ENCODE peak calls at places on chromosome 5, in eight cellular contexts. One of them, this sample, is unnamed.

GRCh38 chr5:150625831-150626746 is 14.4 kb upstream of the SYNPO start:
- DNase-seq in DND-41: no peak
- DNase-seq in breast epithelium: no peak
- DNase-seq in hepatocyte: no peak
- DNase-seq in CD4-positive, alpha-beta memory T cell: no peak
- DNase-seq in psoas muscle: no peak
- DNase-seq in sigmoid colon: no peak
- DNase-seq in fibroblast of lung: no peak
- DNase-seq in this sample: no peak

GRCh38 chr5:29899583-29899982 is 1293.9 kb upstream of the CDH6 start:
- DNase-seq in DND-41: no peak
- DNase-seq in breast epithelium: no peak
- DNase-seq in hepatocyte: peak; percentile 73
- DNase-seq in CD4-positive, alpha-beta memory T cell: no peak
- DNase-seq in psoas muscle: no peak
- DNase-seq in sigmoid colon: no peak
- DNase-seq in fibroblast of lung: no peak
- DNase-seq in this sample: no peak

GRCh38 chr5:123881791-123882244 is 369.8 kb downstream of the CSNK1G3 start:
- DNase-seq in DND-41: no peak
- DNase-seq in breast epithelium: no peak
- DNase-seq in hepatocyte: no peak
- DNase-seq in CD4-positive, alpha-beta memory T cell: no peak
- DNase-seq in psoas muscle: no peak
- DNase-seq in sigmoid colon: no peak
- DNase-seq in fibroblast of lung: peak; percentile 81
- DNase-seq in this sample: no peak

GRCh38 chr5:78417026-78417425 is 56.6 kb downstream of the SCAMP1 start:
- DNase-seq in DND-41: no peak
- DNase-seq in breast epithelium: no peak
- DNase-seq in hepatocyte: no peak
- DNase-seq in CD4-positive, alpha-beta memory T cell: no peak
- DNase-seq in psoas muscle: no peak
- DNase-seq in sigmoid colon: no peak
- DNase-seq in fibroblast of lung: no peak
- DNase-seq in this sample: no peak

GRCh38 chr5:13763719-13764118 is 180.8 kb downstream of the DNAH5 start:
- DNase-seq in DND-41: no peak
- DNase-seq in breast epithelium: no peak
- DNase-seq in hepatocyte: no peak
- DNase-seq in CD4-positive, alpha-beta memory T cell: no peak
- DNase-seq in psoas muscle: no peak
- DNase-seq in sigmoid colon: no peak
- DNase-seq in fibroblast of lung: no peak
- DNase-seq in this sample: no peak

GRCh38 chr5:168227973-168228615 is 63.4 kb upstream of the WWC1 start:
- DNase-seq in DND-41: no peak
- DNase-seq in breast epithelium: no peak
- DNase-seq in hepatocyte: no peak
- DNase-seq in CD4-positive, alpha-beta memory T cell: peak; percentile 56
- DNase-seq in psoas muscle: no peak
- DNase-seq in sigmoid colon: no peak
- DNase-seq in fibroblast of lung: peak; percentile 27
- DNase-seq in this sample: no peak

GRCh38 chr5:149268928-149269557 is 2.6 kb upstream of the AFAP1L1 start:
- DNase-seq in DND-41: no peak
- DNase-seq in breast epithelium: no peak
- DNase-seq in hepatocyte: peak; percentile 75
- DNase-seq in CD4-positive, alpha-beta memory T cell: peak; percentile 42
- DNase-seq in psoas muscle: no peak
- DNase-seq in sigmoid colon: no peak
- DNase-seq in fibroblast of lung: peak; percentile 81
- DNase-seq in this sample: peak; percentile 58

GRCh38 chr5:101306391-101307137 is 403.5 kb upstream of the ST8SIA4 start:
- DNase-seq in DND-41: no peak
- DNase-seq in breast epithelium: no peak
- DNase-seq in hepatocyte: no peak
- DNase-seq in CD4-positive, alpha-beta memory T cell: no peak
- DNase-seq in psoas muscle: no peak
- DNase-seq in sigmoid colon: no peak
- DNase-seq in fibroblast of lung: peak; percentile 3
- DNase-seq in this sample: no peak

DNA sequence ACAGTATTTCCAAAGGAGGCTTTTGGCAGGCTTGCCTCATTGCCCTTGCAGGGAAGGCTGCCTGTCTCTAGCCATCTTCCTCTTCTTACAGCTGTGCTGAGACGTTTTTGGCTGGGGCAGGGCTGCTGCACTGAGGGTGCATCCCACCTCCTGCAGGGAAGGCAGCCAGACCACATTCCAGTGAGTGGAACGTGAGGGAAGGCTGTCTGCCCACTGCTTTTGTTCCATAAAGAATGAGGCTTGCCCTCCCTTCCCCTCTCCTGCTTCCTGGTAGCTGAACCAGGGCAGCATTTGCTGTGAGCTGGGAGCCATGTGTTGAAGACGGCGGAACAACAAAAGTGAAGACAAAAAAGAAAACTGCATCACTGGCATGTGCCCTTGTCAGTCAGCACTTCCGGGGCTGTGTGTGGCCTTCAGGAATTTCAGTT is 16.8 kb downstream of the MGAT1 start:
- DNase-seq in DND-41: no peak
- DNase-seq in breast epithelium: peak; percentile 74
- DNase-seq in hepatocyte: peak; percentile 66
- DNase-seq in CD4-positive, alpha-beta memory T cell: no peak
- DNase-seq in psoas muscle: peak; percentile 42
- DNase-seq in sigmoid colon: no peak
- DNase-seq in fibroblast of lung: peak; percentile 44
- DNase-seq in this sample: no peak
- H3K4me1 ChIP-seq in DND-41: no peaks in the 10 kb centered on the region
- H3K4me1 ChIP-seq in breast epithelium: peaks cover 20% of the 10 kb centered on the region
- H3K4me1 ChIP-seq in hepatocyte: peaks cover 27% of the 10 kb centered on the region
- H3K4me1 ChIP-seq in CD4-positive, alpha-beta memory T cell: peaks cover 8% of the 10 kb centered on the region
- H3K4me1 ChIP-seq in psoas muscle: peaks cover 20% of the 10 kb centered on the region
- H3K4me1 ChIP-seq in sigmoid colon: peaks cover 34% of the 10 kb centered on the region
- H3K4me1 ChIP-seq in fibroblast of lung: peaks cover 31% of the 10 kb centered on the region
- H3K4me1 ChIP-seq in this sample: no peaks in the 10 kb centered on the region

DNA sequence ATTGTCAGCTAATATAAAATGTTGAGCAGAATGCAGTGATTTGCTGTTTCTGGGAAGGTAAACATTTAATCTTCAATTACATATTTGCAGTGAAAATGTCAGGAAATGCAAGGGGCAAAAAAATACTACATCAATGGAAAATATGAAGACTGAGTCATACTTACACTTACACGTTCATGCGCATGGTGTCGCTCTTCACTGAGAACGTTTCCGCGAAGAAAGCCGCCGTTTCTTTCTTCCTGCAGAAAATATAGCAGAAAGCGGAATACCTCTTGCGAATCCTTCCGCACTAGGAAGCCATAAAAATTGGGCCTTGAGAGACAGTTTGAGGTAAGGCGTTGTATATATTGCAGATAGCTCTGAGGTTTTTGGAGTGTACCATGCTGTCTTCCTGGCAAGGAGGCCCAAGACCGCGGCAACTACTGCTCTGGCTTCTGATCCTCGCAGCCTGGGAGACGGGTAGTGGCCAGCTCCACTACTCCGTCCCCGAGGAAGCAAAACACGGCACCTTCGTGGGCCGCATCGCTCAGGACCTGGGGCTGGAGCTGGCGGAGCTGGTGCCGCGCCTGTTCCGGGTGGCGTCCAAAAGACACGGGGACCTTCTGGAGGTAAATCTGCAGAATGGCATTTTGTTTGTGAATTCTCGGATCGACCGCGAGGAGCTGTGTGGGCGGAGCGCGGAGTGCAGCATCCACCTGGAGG is at the start of gene PCDHA13:
- DNase-seq in DND-41: no peak
- DNase-seq in breast epithelium: no peak
- DNase-seq in hepatocyte: peak; percentile 48
- DNase-seq in CD4-positive, alpha-beta memory T cell: no peak
- DNase-seq in psoas muscle: no peak
- DNase-seq in sigmoid colon: no peak
- DNase-seq in fibroblast of lung: no peak
- DNase-seq in this sample: no peak
- H3K4me3 ChIP-seq in DND-41: no peak within 1 kb of the TSS
- H3K4me3 ChIP-seq in breast epithelium: peak within 1 kb of the TSS; percentile 50
- H3K4me3 ChIP-seq in hepatocyte: no peak within 1 kb of the TSS
- H3K4me3 ChIP-seq in CD4-positive, alpha-beta memory T cell: no peak within 1 kb of the TSS
- H3K4me3 ChIP-seq in psoas muscle: no peak within 1 kb of the TSS
- H3K4me3 ChIP-seq in sigmoid colon: no peak within 1 kb of the TSS
- H3K4me3 ChIP-seq in fibroblast of lung: no peak within 1 kb of the TSS
- H3K4me3 ChIP-seq in this sample: no peak within 1 kb of the TSS

GRCh38 chr5:2750758-2751464 is 566 bp downstream of the IRX2 start:
- DNase-seq in DND-41: no peak
- DNase-seq in breast epithelium: no peak
- DNase-seq in hepatocyte: peak; percentile 68
- DNase-seq in CD4-positive, alpha-beta memory T cell: no peak
- DNase-seq in psoas muscle: no peak
- DNase-seq in sigmoid colon: no peak
- DNase-seq in fibroblast of lung: no peak
- DNase-seq in this sample: no peak

GRCh38 chr5:2748180-2748840 is 3.2 kb downstream of the IRX2 start:
- DNase-seq in DND-41: no peak
- DNase-seq in breast epithelium: no peak
- DNase-seq in hepatocyte: no peak
- DNase-seq in CD4-positive, alpha-beta memory T cell: no peak
- DNase-seq in psoas muscle: no peak
- DNase-seq in sigmoid colon: no peak
- DNase-seq in fibroblast of lung: no peak
- DNase-seq in this sample: no peak

GRCh38 chr5:2748841-2749513 is 2.5 kb downstream of the IRX2 start:
- DNase-seq in DND-41: no peak
- DNase-seq in breast epithelium: no peak
- DNase-seq in hepatocyte: no peak
- DNase-seq in CD4-positive, alpha-beta memory T cell: no peak
- DNase-seq in psoas muscle: no peak
- DNase-seq in sigmoid colon: no peak
- DNase-seq in fibroblast of lung: no peak
- DNase-seq in this sample: no peak

GRCh38 chr5:2750026-2750757 is 1.3 kb downstream of the IRX2 start:
- DNase-seq in DND-41: no peak
- DNase-seq in breast epithelium: no peak
- DNase-seq in hepatocyte: peak; percentile 45
- DNase-seq in CD4-positive, alpha-beta memory T cell: no peak
- DNase-seq in psoas muscle: no peak
- DNase-seq in sigmoid colon: no peak
- DNase-seq in fibroblast of lung: no peak
- DNase-seq in this sample: no peak

DNA sequence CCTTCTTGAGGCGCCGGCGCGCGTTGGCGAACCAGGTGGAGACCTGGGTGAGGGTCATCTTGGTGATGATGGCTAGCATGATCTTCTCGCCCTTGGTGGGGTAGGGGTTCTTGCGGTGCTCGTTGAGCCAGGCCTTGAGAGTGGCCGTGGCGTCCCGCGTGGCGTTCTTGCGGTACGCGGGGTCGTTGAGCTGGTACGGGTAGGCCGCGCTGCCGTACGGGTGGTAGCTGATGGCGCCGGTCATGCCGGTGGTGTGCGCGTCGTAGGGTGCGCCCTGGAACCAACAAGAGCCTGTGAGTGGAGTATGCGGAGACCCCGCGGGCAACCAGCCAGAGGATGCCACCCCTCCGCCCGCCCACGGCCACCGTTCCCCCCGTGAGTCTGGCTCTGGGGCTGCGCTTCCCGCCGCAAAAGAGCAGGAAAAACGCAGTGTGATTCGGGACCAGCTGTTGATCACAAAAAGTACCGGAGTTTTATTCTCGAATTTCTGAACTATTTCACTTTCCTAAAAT is 1.9 kb downstream of the IRX2 start:
- DNase-seq in DND-41: no peak
- DNase-seq in breast epithelium: no peak
- DNase-seq in hepatocyte: peak; percentile 2
- DNase-seq in CD4-positive, alpha-beta memory T cell: no peak
- DNase-seq in psoas muscle: no peak
- DNase-seq in sigmoid colon: no peak
- DNase-seq in fibroblast of lung: no peak
- DNase-seq in this sample: no peak
- H3K27me3 ChIP-seq in DND-41: no peaks in the 10 kb centered on the region
- H3K27me3 ChIP-seq in breast epithelium: no peaks in the 10 kb centered on the region
- H3K27me3 ChIP-seq in hepatocyte: peaks cover 36% of the 10 kb centered on the region
- H3K27me3 ChIP-seq in CD4-positive, alpha-beta memory T cell: no peaks in the 10 kb centered on the region
- H3K27me3 ChIP-seq in psoas muscle: peaks cover 92% of the 10 kb centered on the region
- H3K27me3 ChIP-seq in sigmoid colon: peaks cover 98% of the 10 kb centered on the region
- H3K27me3 ChIP-seq in fibroblast of lung: no peaks in the 10 kb centered on the region
- H3K27me3 ChIP-seq in this sample: peaks cover 5% of the 10 kb centered on the region

GRCh38 chr5:132498152-132498551 is 7.6 kb upstream of the IRF1 start:
- DNase-seq in DND-41: no peak
- DNase-seq in breast epithelium: peak; percentile 46
- DNase-seq in hepatocyte: peak; percentile 38
- DNase-seq in CD4-positive, alpha-beta memory T cell: no peak
- DNase-seq in psoas muscle: peak; percentile 57
- DNase-seq in sigmoid colon: peak; percentile 83
- DNase-seq in fibroblast of lung: no peak
- DNase-seq in this sample: peak; percentile 51

GRCh38 chr5:132495672-132496630 is 5.4 kb upstream of the IRF1 start:
- DNase-seq in DND-41: peak; percentile 88
- DNase-seq in breast epithelium: peak; percentile 93
- DNase-seq in hepatocyte: peak; percentile 94
- DNase-seq in CD4-positive, alpha-beta memory T cell: peak; percentile 88
- DNase-seq in psoas muscle: peak; percentile 89
- DNase-seq in sigmoid colon: peak; percentile 94
- DNase-seq in fibroblast of lung: peak; percentile 94
- DNase-seq in this sample: peak; percentile 86

GRCh38 chr5:132497488-132497997 is 7.0 kb upstream of the IRF1 start:
- DNase-seq in DND-41: no peak
- DNase-seq in breast epithelium: peak; percentile 71
- DNase-seq in hepatocyte: peak; percentile 81
- DNase-seq in CD4-positive, alpha-beta memory T cell: no peak
- DNase-seq in psoas muscle: peak; percentile 77
- DNase-seq in sigmoid colon: peak; percentile 88
- DNase-seq in fibroblast of lung: peak; percentile 90
- DNase-seq in this sample: no peak

GRCh38 chr5:132495063-132495671 is 4.6 kb upstream of the IRF1 start:
- DNase-seq in DND-41: no peak
- DNase-seq in breast epithelium: peak; percentile 16
- DNase-seq in hepatocyte: peak; percentile 3
- DNase-seq in CD4-positive, alpha-beta memory T cell: no peak
- DNase-seq in psoas muscle: no peak
- DNase-seq in sigmoid colon: peak; percentile 64
- DNase-seq in fibroblast of lung: no peak
- DNase-seq in this sample: peak; percentile 45

DNA sequence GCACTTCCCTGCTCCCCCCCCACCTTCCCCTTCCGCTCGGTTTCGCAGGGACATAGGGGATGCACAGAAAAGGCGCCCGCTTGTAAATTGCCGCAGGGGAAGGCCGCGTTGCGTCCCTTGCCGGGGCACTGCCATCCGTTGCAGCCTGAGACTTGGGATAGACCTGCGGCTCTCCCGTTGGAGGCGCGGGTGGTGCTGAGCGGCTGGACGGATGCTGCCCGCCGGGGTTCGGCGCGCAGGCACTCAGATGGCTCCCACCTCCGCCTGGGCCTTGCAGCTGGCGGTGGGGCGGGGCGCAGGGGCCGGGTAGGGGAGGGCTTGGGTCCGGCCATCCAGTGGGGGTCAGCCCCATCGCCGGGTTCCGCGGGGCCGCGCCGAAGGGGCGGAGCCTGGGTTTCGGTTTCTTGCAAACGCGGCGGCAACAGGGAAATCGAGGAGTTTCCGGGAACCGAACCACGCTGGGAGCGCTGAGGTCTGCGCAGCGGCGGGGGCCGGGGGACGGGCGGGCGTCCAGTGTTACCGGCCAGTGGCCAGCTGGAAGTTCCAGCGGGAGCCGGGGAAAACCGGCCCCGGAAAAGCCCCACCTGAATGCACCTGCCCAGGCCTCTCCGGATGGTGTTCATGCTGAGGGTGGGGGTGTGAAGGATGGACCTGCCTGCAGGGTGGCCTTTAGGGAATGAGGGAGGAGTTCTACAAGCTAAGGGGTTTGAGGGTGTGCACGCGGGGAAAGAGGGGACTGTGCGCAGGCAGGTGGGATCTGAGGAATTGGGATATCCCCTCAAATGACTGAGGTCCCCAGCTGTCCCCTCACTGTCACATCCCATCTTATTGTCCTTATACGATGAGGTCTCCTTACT is 6.3 kb upstream of the IRF1 start:
- DNase-seq in DND-41: peak; percentile 55
- DNase-seq in breast epithelium: peak; percentile 81
- DNase-seq in hepatocyte: peak; percentile 94
- DNase-seq in CD4-positive, alpha-beta memory T cell: peak; percentile 44
- DNase-seq in psoas muscle: peak; percentile 91
- DNase-seq in sigmoid colon: peak; percentile 94
- DNase-seq in fibroblast of lung: peak; percentile 87
- DNase-seq in this sample: peak; percentile 57
- H3K4me1 ChIP-seq in DND-41: peaks cover 45% of the 10 kb centered on the region
- H3K4me1 ChIP-seq in breast epithelium: no peaks in the 10 kb centered on the region
- H3K4me1 ChIP-seq in hepatocyte: peaks cover 26% of the 10 kb centered on the region
- H3K4me1 ChIP-seq in CD4-positive, alpha-beta memory T cell: peaks cover 82% of the 10 kb centered on the region
- H3K4me1 ChIP-seq in psoas muscle: peaks cover 31% of the 10 kb centered on the region
- H3K4me1 ChIP-seq in sigmoid colon: peaks cover 41% of the 10 kb centered on the region
- H3K4me1 ChIP-seq in fibroblast of lung: peaks cover 45% of the 10 kb centered on the region
- H3K4me1 ChIP-seq in this sample: peaks cover 71% of the 10 kb centered on the region

This sample was measured in CD8-positive, alpha-beta memory T cell.